ENCODE peak calls at places on chromosome 14, in four cellular contexts. One of them, this sample, is unnamed.

GRCh38 chr14:20667957-20668356 is 16.4 kb upstream of the RNASE4 start:
- DNase-seq in K562: no peak
- DNase-seq in IMR-90: no peak
- DNase-seq in GM12878: peak; percentile 85
- DNase-seq in this sample: no peak

GRCh38 chr14:36579573-36580140 is 2.8 kb downstream of the NKX2-8 start:
- DNase-seq in IMR-90: no peak
- DNase-seq in GM12878: no peak
- DNase-seq in K562: no peak
- DNase-seq in this sample: no peak

GRCh38 chr14:70032447-70032846 is 153.2 kb downstream of the SMOC1 start:
- DNase-seq in IMR-90: no peak
- DNase-seq in GM12878: no peak
- DNase-seq in K562: no peak
- DNase-seq in this sample: no peak

GRCh38 chr14:44961151-44961729 is 507 bp downstream of the KLHL28 start:
- DNase-seq in K562: peak; percentile 63
- DNase-seq in GM12878: no peak
- DNase-seq in IMR-90: peak; percentile 61
- DNase-seq in this sample: peak; percentile 59

GRCh38 chr14:61420326-61420725 is 98.9 kb downstream of the PRKCH start:
- DNase-seq in IMR-90: peak; percentile 5
- DNase-seq in K562: no peak
- DNase-seq in GM12878: no peak
- DNase-seq in this sample: peak; percentile 43

GRCh38 chr14:105881021-105881930 is 354.9 kb downstream of the TMEM121 start:
- DNase-seq in K562: no peak
- DNase-seq in GM12878: no peak
- DNase-seq in IMR-90: no peak
- DNase-seq in this sample: no peak

GRCh38 chr14:99995700-99996356 is 69.4 kb upstream of the EVL start:
- DNase-seq in K562: peak; percentile 42
- DNase-seq in IMR-90: peak; percentile 54
- DNase-seq in GM12878: peak; percentile 89
- DNase-seq in this sample: peak; percentile 53

GRCh38 chr14:34465069-34465859 is 3.2 kb upstream of the SPTSSA start:
- DNase-seq in GM12878: no peak
- DNase-seq in K562: peak; percentile 66
- DNase-seq in IMR-90: peak; percentile 33
- DNase-seq in this sample: peak; percentile 50

GRCh38 chr14:64792231-64792630 is 87.5 kb downstream of the SPTB start:
- DNase-seq in IMR-90: no peak
- DNase-seq in GM12878: no peak
- DNase-seq in K562: no peak
- DNase-seq in this sample: no peak

GRCh38 chr14:69375182-69375581 is 22.9 kb downstream of the ERH start:
- DNase-seq in IMR-90: no peak
- DNase-seq in K562: no peak
- DNase-seq in GM12878: no peak
- DNase-seq in this sample: no peak

GRCh38 chr14:75206190-75206589 is 29.8 kb upstream of the TMED10 start:
- DNase-seq in IMR-90: no peak
- DNase-seq in GM12878: no peak
- DNase-seq in K562: no peak
- DNase-seq in this sample: no peak

GRCh38 chr14:89507926-89508460 is 91.0 kb upstream of the FOXN3 start:
- DNase-seq in GM12878: no peak
- DNase-seq in IMR-90: peak; percentile 68
- DNase-seq in K562: no peak
- DNase-seq in this sample: no peak

GRCh38 chr14:61455351-61455750 is 134.0 kb downstream of the PRKCH start:
- DNase-seq in IMR-90: no peak
- DNase-seq in K562: no peak
- DNase-seq in GM12878: no peak
- DNase-seq in this sample: no peak

GRCh38 chr14:99186956-99187690 is 84.9 kb downstream of the BCL11B start:
- DNase-seq in GM12878: no peak
- DNase-seq in K562: no peak
- DNase-seq in IMR-90: no peak
- DNase-seq in this sample: no peak

GRCh38 chr14:62662811-62663477 is 382.3 kb downstream of the KCNH5 start:
- DNase-seq in IMR-90: peak; percentile 4
- DNase-seq in K562: no peak
- DNase-seq in GM12878: no peak
- DNase-seq in this sample: no peak

GRCh38 chr14:57865450-57866198 is at the start of gene SLC35F4:
- DNase-seq in GM12878: no peak
- DNase-seq in IMR-90: no peak
- DNase-seq in K562: peak; percentile 14
- DNase-seq in this sample: no peak

GRCh38 chr14:98906123-98906995 is 365.6 kb downstream of the BCL11B start:
- DNase-seq in GM12878: no peak
- DNase-seq in K562: no peak
- DNase-seq in IMR-90: no peak
- DNase-seq in this sample: no peak

GRCh38 chr14:101820283-101820798 is 58.8 kb downstream of the PPP2R5C start:
- DNase-seq in GM12878: peak; percentile 65
- DNase-seq in IMR-90: no peak
- DNase-seq in K562: no peak
- DNase-seq in this sample: no peak

GRCh38 chr14:91373591-91374245 is 43.9 kb downstream of the CCDC88C start:
- DNase-seq in GM12878: peak; percentile 80
- DNase-seq in IMR-90: no peak
- DNase-seq in K562: no peak
- DNase-seq in this sample: peak; percentile 63

DNA sequence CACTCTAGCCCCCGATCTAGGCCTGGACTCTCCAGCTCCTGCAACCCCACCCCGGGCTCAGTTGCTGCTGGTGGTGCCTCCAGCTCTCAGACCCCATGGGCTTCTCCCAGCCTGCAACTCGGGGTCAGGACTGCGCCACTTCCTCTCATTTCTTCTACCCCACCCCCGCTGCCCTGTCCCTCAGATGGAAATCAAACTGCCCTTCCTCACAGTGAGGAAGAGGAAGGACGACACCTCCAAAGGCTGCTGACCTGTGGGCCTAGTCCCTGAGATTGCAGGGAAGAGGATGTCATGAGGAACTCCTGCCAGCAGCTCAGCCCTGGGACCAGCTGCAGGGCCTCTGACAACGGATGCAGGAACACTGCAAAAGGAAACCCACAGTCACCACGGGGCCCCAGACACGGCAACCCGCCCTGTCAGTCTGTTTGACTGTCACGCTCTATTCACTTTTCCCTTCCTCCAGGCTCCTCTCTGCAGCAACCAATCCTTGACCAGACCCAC is 29.3 kb upstream of the PNMA1 start:
- DNase-seq in GM12878: no peak
- DNase-seq in K562: no peak
- DNase-seq in IMR-90: no peak
- DNase-seq in this sample: peak; percentile 67
- TF ChIP-seq FOS in GM12878: no peak
- TF ChIP-seq FOS in K562: no peak
- TF ChIP-seq FOS in IMR-90: no peak
- TF ChIP-seq FOS in this sample: peak; percentile 12

GRCh38 chr14:95228240-95228639 is 70.9 kb upstream of the DICER1 start:
- DNase-seq in GM12878: no peak
- DNase-seq in K562: no peak
- DNase-seq in IMR-90: no peak
- DNase-seq in this sample: no peak
- TF ChIP-seq FOS in GM12878: no peak
- TF ChIP-seq FOS in K562: no peak
- TF ChIP-seq FOS in IMR-90: no peak
- TF ChIP-seq FOS in this sample: no peak

GRCh38 chr14:32128703-32129102 is 51.6 kb downstream of the ARHGAP5 start:
- DNase-seq in GM12878: no peak
- DNase-seq in IMR-90: no peak
- DNase-seq in K562: no peak
- DNase-seq in this sample: no peak

GRCh38 chr14:32134448-32135070 is 57.5 kb downstream of the ARHGAP5 start:
- DNase-seq in K562: no peak
- DNase-seq in GM12878: no peak
- DNase-seq in IMR-90: peak; percentile 59
- DNase-seq in this sample: peak; percentile 32

GRCh38 chr14:32129124-32129523 is 52.0 kb downstream of the ARHGAP5 start:
- DNase-seq in GM12878: no peak
- DNase-seq in IMR-90: peak; percentile 58
- DNase-seq in K562: no peak
- DNase-seq in this sample: no peak
- TF ChIP-seq FOS in GM12878: no peak
- TF ChIP-seq FOS in IMR-90: no peak
- TF ChIP-seq FOS in K562: no peak
- TF ChIP-seq FOS in this sample: no peak

GRCh38 chr14:55097894-55098560 is 31.0 kb upstream of the LGALS3 start:
- DNase-seq in K562: no peak
- DNase-seq in IMR-90: no peak
- DNase-seq in GM12878: peak; percentile 99
- DNase-seq in this sample: no peak
- TF ChIP-seq FOS in K562: no peak
- TF ChIP-seq FOS in IMR-90: no peak
- TF ChIP-seq FOS in GM12878: no peak
- TF ChIP-seq FOS in this sample: no peak

GRCh38 chr14:104864267-104865068 is 600 bp upstream of the CEP170B start:
- DNase-seq in IMR-90: no peak
- DNase-seq in GM12878: no peak
- DNase-seq in K562: no peak
- DNase-seq in this sample: no peak
- TF ChIP-seq FOS in IMR-90: no peak
- TF ChIP-seq FOS in GM12878: no peak
- TF ChIP-seq FOS in K562: no peak
- TF ChIP-seq FOS in this sample: no peak

DNA sequence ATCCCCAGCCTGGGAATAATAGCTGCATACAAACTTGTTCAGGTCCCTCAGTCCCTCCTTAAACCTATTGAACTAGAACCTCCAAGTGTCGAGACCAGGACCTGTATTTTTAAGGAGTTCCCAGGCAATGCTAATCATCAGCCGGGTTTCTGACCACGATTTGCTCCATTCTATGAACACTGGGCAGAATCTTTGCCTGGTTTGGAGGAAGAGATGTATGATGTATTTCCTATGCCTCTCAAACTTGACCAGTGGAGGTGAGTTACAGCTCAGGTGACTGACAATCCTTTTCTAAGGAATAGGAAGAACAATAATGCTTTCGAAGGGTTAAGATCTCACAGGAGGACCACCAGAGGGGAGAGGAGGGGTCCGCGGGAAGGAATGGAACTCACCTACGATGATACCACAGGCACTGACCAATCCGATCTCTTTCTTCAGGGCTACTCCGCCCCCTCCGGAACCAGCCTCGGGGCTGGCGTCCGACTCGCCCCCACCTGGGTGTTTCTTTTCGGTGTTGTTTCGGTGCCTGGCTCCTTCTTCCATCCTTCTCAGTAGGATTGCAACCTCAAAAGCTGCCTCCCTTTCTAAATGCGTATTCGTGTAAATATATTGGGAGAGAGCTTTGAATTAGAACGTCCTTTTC is 967 bp downstream of the SLC7A8 start:
- DNase-seq in GM12878: no peak
- DNase-seq in K562: peak; percentile 35
- DNase-seq in IMR-90: no peak
- DNase-seq in this sample: peak; percentile 16
- TF ChIP-seq FOS in GM12878: no peak
- TF ChIP-seq FOS in K562: no peak
- TF ChIP-seq FOS in IMR-90: no peak
- TF ChIP-seq FOS in this sample: no peak

This sample was measured in endothelial cell of umbilical vein.